ENCODE peak calls at places on chromosomes 5 and 9, in eight cellular contexts. L, N, P, F, W, M, B and S are unnamed samples.

GRCh38 chr5:154618696-154619095 is 136.5 kb upstream of the LARP1 start:
- DNase-seq in N (no peak), F (no peak), B (no peak), P (peak), L (peak), W (no peak), M (no peak), S (no peak)

GRCh38 chr9:20479419-20480155 is 142.7 kb downstream of the MLLT3 start:
- DNase-seq in L (peak), N (no peak), P (peak), W (no peak), F (peak), M (no peak), B (no peak), S (no peak)

GRCh38 chr9:92294297-92294676 is 790 bp upstream of the IARS1 start:
- DNase-seq in W (no peak), N (no peak), L (peak), P (peak), B (no peak), F (peak), M (peak), S (no peak)

GRCh38 chr5:94705427-94705826 is 87.0 kb downstream of the SLF1 start:
- DNase-seq in N (no peak), W (no peak), P (peak), L (peak), F (peak), B (no peak), M (no peak), S (no peak)

GRCh38 chr9:137639303-137640051 is 20.7 kb downstream of the EHMT1 start:
- DNase-seq in W (no peak), N (no peak), B (no peak), M (no peak), L (no peak), P (peak), F (no peak), S (no peak)

GRCh38 chr5:148912146-148912545 is 85.7 kb downstream of the ADRB2 start:
- DNase-seq in M (no peak), L (peak), B (no peak), N (no peak), P (no peak), F (no peak), W (no peak), S (no peak)

GRCh38 chr5:121497176-121497575 is 354.5 kb upstream of the FTMT start:
- DNase-seq in M (no peak), B (no peak), L (peak), N (no peak), P (peak), F (no peak), W (no peak), S (no peak)

GRCh38 chr5:175840050-175840841 is 31.1 kb upstream of the CPLX2 start:
- DNase-seq in W (no peak), N (no peak), B (no peak), P (peak), L (peak), M (peak), F (peak), S (no peak)

GRCh38 chr9:2180171-2180570 is 165.0 kb downstream of the SMARCA2 start:
- DNase-seq in W (no peak), B (no peak), L (no peak), M (no peak), F (no peak), P (no peak), N (no peak), S (peak)

GRCh38 chr5:174140452-174140851 is 94.9 kb downstream of the NSG2 start:
- DNase-seq in M (no peak), W (no peak), B (no peak), N (no peak), L (no peak), P (no peak), F (no peak), S (no peak)

GRCh38 chr5:179165421-179166170 is 105.4 kb downstream of the ZNF354C start:
- DNase-seq in P (no peak), W (no peak), M (no peak), N (no peak), F (no peak), L (no peak), B (no peak), S (no peak)

GRCh38 chr5:43772601-43773031 is 169.6 kb downstream of the NNT start:
- DNase-seq in F (peak), P (peak), M (peak), B (peak), W (no peak), N (no peak), L (peak), S (no peak)

GRCh38 chr5:81789033-81789432 is 38.1 kb upstream of the SSBP2 start:
- DNase-seq in W (no peak), N (no peak), B (no peak), M (peak), L (peak), P (peak), F (peak), S (no peak)

GRCh38 chr9:84669008-84669292 is 579 bp upstream of the NTRK2 start:
- DNase-seq in N (no peak), B (no peak), F (no peak), L (no peak), M (no peak), W (no peak), P (no peak), S (no peak)

GRCh38 chr9:127168756-127169506 is 46.5 kb upstream of the ANGPTL2 start:
- DNase-seq in N (no peak), L (no peak), W (no peak), B (no peak), P (no peak), F (no peak), M (no peak), S (no peak)

GRCh38 chr5:68565427-68565826 is 349.9 kb downstream of the PIK3R1 start:
- DNase-seq in F (peak), B (no peak), M (no peak), L (no peak), W (no peak), P (no peak), N (no peak), S (no peak)

GRCh38 chr9:97511762-97512429 is 10.4 kb downstream of the TMOD1 start:
- DNase-seq in B (no peak), N (no peak), P (no peak), W (no peak), F (no peak), L (peak), M (no peak), S (no peak)